ENCODE peak calls at places on chromosomes 12 and 14, in seven cellular contexts. H is HT-29; R is CD4-positive, alpha-beta T cell; Q is hypothalamus; T is HEK293T; F is HS-5; Z is activated CD4-positive, alpha-beta memory T cell treated with anti-CD3 and anti-CD28 coated beads, Interleukin-2, amount 10 ng/mL, durations not matched to agents 7 days and 5 days. X is an unnamed sample.

GRCh38 chr14:106874365-106874764 is 1348.0 kb downstream of the TMEM121 start:
- DNase-seq in H (no peak), T (no peak), R (no peak), Q (no peak), F (no peak), Z (no peak), X (peak; percentile 77)

GRCh38 chr12:49346659-49347306 is at the start of gene DNAJC22:
- DNase-seq in F (no peak), H (peak; percentile 28), R (no peak), Z (peak; percentile 34), Q (no peak), T (peak; percentile 48), X (no peak)

GRCh38 chr14:23364604-23365352 is at the start of gene EFS:
- DNase-seq in Q (peak; percentile 39), T (no peak), F (no peak), Z (no peak), H (no peak), R (no peak), X (no peak)

GRCh38 chr14:55889124-55889523 is 229.1 kb upstream of the PELI2 start:
- DNase-seq in F (no peak), T (no peak), Q (no peak), H (peak; percentile 76), R (no peak), Z (no peak), X (no peak)

GRCh38 chr14:104436741-104437701 is 142.5 kb upstream of the C14orf180 start:
- DNase-seq in H (peak; percentile 5), Q (no peak), T (peak; percentile 4), F (no peak), Z (peak; percentile 14), R (no peak), X (no peak)

GRCh38 chr14:51295666-51296263 is 55.7 kb downstream of the TMX1 start:
- DNase-seq in T (no peak), Q (no peak), F (no peak), Z (no peak), R (no peak), H (peak; percentile 1), X (no peak)

GRCh38 chr12:99984271-99985128 is at the start of gene ANKS1B:
- DNase-seq in R (no peak), Q (no peak), F (no peak), H (no peak), T (peak; percentile 68), Z (no peak), X (no peak)

GRCh38 chr12:115640929-115641328 is 636.6 kb downstream of the MED13L start:
- DNase-seq in F (peak; percentile 14), T (no peak), Z (no peak), Q (no peak), R (no peak), H (no peak), X (no peak)

GRCh38 chr14:67538501-67538900 is 5.4 kb downstream of the PLEKHH1 start:
- DNase-seq in Z (no peak), Q (no peak), H (no peak), F (no peak), R (no peak), T (no peak), X (no peak)

GRCh38 chr12:59723520-59723919 is 127.7 kb downstream of the SLC16A7 start:
- DNase-seq in F (no peak), H (no peak), R (no peak), Z (no peak), Q (no peak), T (no peak), X (no peak)

GRCh38 chr14:74579447-74580274 is 32.4 kb downstream of the LTBP2 start:
- DNase-seq in H (no peak), F (peak; percentile 42), T (no peak), Q (no peak), R (no peak), Z (no peak), X (no peak)

GRCh38 chr12:117034691-117035090 is 64.5 kb downstream of the TESC start:
- DNase-seq in H (no peak), Q (no peak), R (no peak), Z (no peak), T (no peak), F (no peak), X (no peak)

GRCh38 chr12:132437252-132438138 is 52.5 kb upstream of the FBRSL1 start:
- DNase-seq in H (no peak), Z (no peak), T (no peak), F (no peak), Q (no peak), R (no peak), X (no peak)

X was measured in DND-41.